ENCODE peak calls at places on chromosomes 3 and 15, in seven cellular contexts. I is upper lobe of right lung, O is cardiac muscle cell, P is foreskin fibroblast, N is SK-N-SH, W is WERI-Rb-1, F is DND-41. U is an unnamed sample.

GRCh38 chr3:123520656-123521055 is 64.2 kb downstream of the HACD2 start:
- DNase-seq in I (no peak), W (no peak), O (no peak), P (no peak), N (no peak), F (no peak), U (peak)

GRCh38 chr3:141498592-141499223 is 11.9 kb downstream of the RASA2 start:
- DNase-seq in N (no peak), P (no peak), W (no peak), O (no peak), F (peak), I (no peak), U (no peak)

GRCh38 chr15:67433495-67434099 is 87.3 kb upstream of the C15orf61 start:
- DNase-seq in O (peak), F (peak), N (peak), I (no peak), P (peak), W (peak), U (peak)

GRCh38 chr15:39247574-39247973 is 333.3 kb upstream of the THBS1 start:
- DNase-seq in N (no peak), O (no peak), I (no peak), P (peak), F (no peak), W (no peak), U (peak)

GRCh38 chr3:127304121-127304744 is 16.4 kb upstream of the PRR20G start:
- DNase-seq in W (peak), N (peak), I (peak), O (peak), F (no peak), P (no peak), U (no peak)

GRCh38 chr3:38805765-38806386 is 10.1 kb downstream of the SCN10A start:
- DNase-seq in I (no peak), O (peak), F (peak), W (no peak), P (peak), N (no peak), U (peak)

GRCh38 chr3:104561324-104561723 is 805.4 kb upstream of the ALCAM start:
- DNase-seq in P (no peak), I (no peak), F (no peak), O (no peak), W (no peak), N (no peak), U (no peak)

GRCh38 chr3:134771962-134772361 is 23.1 kb upstream of the EPHB1 start:
- DNase-seq in N (no peak), F (no peak), O (no peak), P (no peak), W (no peak), I (no peak), U (no peak)

GRCh38 chr3:145815707-145816413 is 345.1 kb downstream of the PLOD2 start:
- DNase-seq in N (no peak), W (no peak), I (no peak), P (no peak), O (no peak), F (no peak), U (no peak)

GRCh38 chr3:83065861-83066260 is 1304.4 kb upstream of the GBE1 start:
- DNase-seq in W (no peak), O (no peak), N (no peak), I (no peak), F (peak), P (no peak), U (peak)

GRCh38 chr3:120168611-120169010 is 74.4 kb upstream of the GSK3B start:
- DNase-seq in P (no peak), F (no peak), I (no peak), O (no peak), W (no peak), N (no peak), U (no peak)

GRCh38 chr3:54830658-54831057 is 97.2 kb downstream of the LRTM1 start:
- DNase-seq in P (no peak), O (no peak), F (peak), I (no peak), N (peak), W (peak), U (no peak)

GRCh38 chr3:39193391-39193790 is 996 bp upstream of the XIRP1 start:
- DNase-seq in P (no peak), O (no peak), I (no peak), W (no peak), F (no peak), N (no peak), U (peak)

GRCh38 chr3:124784686-124785382 is 54.6 kb downstream of the UMPS start:
- DNase-seq in I (peak), W (no peak), O (no peak), P (no peak), F (no peak), N (no peak), U (peak)

GRCh38 chr3:101939391-101939790 is 90.1 kb downstream of the NFKBIZ start:
- DNase-seq in O (no peak), W (no peak), F (no peak), I (no peak), P (no peak), N (no peak), U (peak)

GRCh38 chr3:101938262-101938847 is 89.0 kb downstream of the NFKBIZ start:
- DNase-seq in F (no peak), I (no peak), O (no peak), P (no peak), W (no peak), N (no peak), U (no peak)

GRCh38 chr3:101935081-101935480 is 85.8 kb downstream of the NFKBIZ start:
- DNase-seq in O (no peak), W (no peak), P (no peak), N (no peak), F (no peak), I (no peak), U (no peak)

GRCh38 chr3:101940521-101940992 is 91.2 kb downstream of the NFKBIZ start:
- DNase-seq in O (peak), F (no peak), N (peak), W (no peak), P (peak), I (peak), U (peak)

GRCh38 chr3:101936419-101937331 is 87.4 kb downstream of the NFKBIZ start:
- DNase-seq in N (no peak), W (no peak), I (no peak), O (no peak), P (peak), F (no peak), U (peak)
- H3K4me3 ChIP-seq in N (no peak), W (no peak), I (no peak), O (no peak), P (no peak), F (no peak), U (no peak)

GRCh38 chr3:184811999-184812844 is at the start of gene VPS8:
- DNase-seq in P (peak), O (peak), N (peak), I (peak), F (peak), W (peak), U (peak)
- TF ChIP-seq CTCF in P (peak), O (peak), N (peak), I (peak), F (peak), W (peak), U (peak)

DNA sequence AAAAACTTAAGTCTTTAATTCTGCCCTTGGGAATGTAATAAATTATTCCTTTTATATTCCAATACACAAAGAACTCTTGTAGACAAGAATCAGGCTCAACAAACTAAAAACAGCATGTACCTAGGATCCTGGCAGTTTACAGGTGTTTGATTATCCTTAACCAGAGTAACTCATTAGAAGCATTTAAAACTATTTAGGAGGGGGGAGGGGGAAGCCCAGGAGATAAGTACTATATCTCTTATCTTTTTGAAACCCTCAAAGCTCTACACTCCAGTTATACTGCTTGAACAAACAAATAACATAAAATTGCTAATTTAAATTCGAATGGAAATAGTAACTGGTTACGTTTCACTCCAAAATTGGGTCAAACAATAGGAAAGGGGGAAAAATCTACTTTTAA is 1.9 kb downstream of the CNBP start:
- DNase-seq in P (no peak), O (no peak), I (no peak), N (no peak), F (no peak), W (no peak), U (no peak)
- H3K4me3 ChIP-seq in P (peak), O (peak), I (peak), N (peak), F (peak), W (peak), U (peak)

DNA sequence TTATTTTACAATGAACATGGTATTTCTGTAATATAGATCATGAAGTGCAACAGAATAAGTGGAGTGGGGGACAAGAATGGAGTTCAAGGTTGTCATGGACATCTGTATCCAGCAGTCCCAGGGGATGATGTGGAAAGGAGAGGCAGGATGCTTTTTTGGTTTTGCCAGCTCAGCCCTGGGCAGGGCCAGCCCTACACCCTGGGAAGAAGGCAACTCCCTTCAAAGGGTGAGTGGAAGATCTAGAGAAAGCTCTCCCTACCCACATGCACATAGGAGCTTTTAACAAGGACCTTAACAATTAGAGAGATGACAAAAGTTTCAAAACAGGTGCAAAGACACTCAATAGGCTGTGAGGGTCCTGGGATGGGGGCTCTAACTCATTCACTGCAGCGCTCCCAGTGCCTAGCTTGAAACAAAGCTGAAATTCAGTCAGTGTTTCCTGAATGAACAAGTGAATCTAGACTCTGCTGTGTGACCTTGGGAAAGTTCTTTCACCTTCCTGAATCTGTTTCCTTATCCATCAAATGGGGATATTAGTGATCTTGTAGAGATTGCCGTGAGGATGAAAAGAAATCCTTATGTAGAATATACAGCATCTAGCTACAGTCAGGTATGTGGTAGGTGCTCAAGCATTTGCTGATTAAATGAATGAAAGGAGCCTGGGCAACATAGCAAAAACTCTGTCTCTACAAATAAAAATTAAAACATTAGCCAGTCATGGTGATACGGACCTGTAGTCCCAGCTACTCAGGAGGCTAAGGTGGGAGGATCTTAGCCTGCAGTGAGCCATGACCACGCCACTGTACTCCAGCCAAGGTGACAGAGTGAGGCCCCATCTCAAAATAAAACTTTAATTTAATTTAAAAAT is 14.3 kb downstream of the BHLHE40 start:
- DNase-seq in O (no peak), P (no peak), N (no peak), I (no peak), W (no peak), F (no peak), U (no peak)
- TF ChIP-seq CTCF in O (no peak), P (no peak), N (no peak), I (no peak), W (no peak), F (no peak), U (no peak)

U was measured in astrocyte.